ENCODE peak calls at places on chromosomes 3 and 15, in four cellular contexts. N is prostate gland, U is tibial nerve, W is uterus. H is an unnamed sample.

GRCh38 chr3:159894386-159894785 is 94.2 kb upstream of the IL12A start:
- DNase-seq in N (no peak), U (no peak), W (no peak), H (no peak)

GRCh38 chr3:27166888-27167287 is 202.3 kb downstream of the NEK10 start:
- DNase-seq in W (no peak), U (peak), N (no peak), H (no peak)

GRCh38 chr3:136070953-136071949 is 105.7 kb downstream of the PPP2R3A start:
- DNase-seq in U (no peak), N (no peak), W (peak), H (no peak)

GRCh38 chr3:112378989-112379692 is 46.2 kb downstream of the CD200 start:
- DNase-seq in U (no peak), N (peak), W (no peak), H (no peak)

GRCh38 chr15:70051948-70052633 is 45.6 kb downstream of the TLE3 start:
- DNase-seq in N (no peak), W (peak), U (no peak), H (peak)

GRCh38 chr15:52786436-52787122 is 3.6 kb downstream of the ONECUT1 start:
- DNase-seq in U (no peak), W (no peak), N (no peak), H (no peak)

GRCh38 chr3:100030346-100030745 is 84.0 kb downstream of the FILIP1L start:
- DNase-seq in W (no peak), N (no peak), U (no peak), H (no peak)

GRCh38 chr15:23648920-23649515 is 1.4 kb upstream of the MAGEL2 start:
- DNase-seq in U (peak), W (peak), N (peak), H (no peak)

GRCh38 chr3:116339441-116340028 is 105.8 kb downstream of the LSAMP start:
- DNase-seq in W (no peak), U (no peak), N (peak), H (peak)

DNA sequence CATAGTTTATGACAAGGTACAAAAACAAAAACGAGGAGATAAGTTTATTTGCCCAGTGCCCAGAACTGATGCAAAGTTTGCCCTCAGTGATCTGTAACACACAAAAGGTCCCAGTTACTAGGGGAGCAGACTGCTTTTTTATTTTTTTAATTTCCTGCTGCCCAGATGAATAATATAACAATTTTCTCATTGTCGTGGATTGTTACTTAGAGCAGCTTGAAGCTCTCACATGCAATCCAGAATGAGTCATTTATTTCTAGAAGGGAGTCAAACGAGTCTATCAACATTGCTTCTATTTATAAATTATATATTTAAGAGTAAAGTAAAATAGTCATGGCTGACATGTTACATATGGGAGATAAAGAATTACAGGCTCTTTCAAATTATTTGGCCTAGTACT is 41.3 kb downstream of the MEIS2 start:
- DNase-seq in W (no peak), N (no peak), U (no peak), H (no peak)
- H3K27ac ChIP-seq in W (peak), N (no peak), U (no peak), H (peak)

DNA sequence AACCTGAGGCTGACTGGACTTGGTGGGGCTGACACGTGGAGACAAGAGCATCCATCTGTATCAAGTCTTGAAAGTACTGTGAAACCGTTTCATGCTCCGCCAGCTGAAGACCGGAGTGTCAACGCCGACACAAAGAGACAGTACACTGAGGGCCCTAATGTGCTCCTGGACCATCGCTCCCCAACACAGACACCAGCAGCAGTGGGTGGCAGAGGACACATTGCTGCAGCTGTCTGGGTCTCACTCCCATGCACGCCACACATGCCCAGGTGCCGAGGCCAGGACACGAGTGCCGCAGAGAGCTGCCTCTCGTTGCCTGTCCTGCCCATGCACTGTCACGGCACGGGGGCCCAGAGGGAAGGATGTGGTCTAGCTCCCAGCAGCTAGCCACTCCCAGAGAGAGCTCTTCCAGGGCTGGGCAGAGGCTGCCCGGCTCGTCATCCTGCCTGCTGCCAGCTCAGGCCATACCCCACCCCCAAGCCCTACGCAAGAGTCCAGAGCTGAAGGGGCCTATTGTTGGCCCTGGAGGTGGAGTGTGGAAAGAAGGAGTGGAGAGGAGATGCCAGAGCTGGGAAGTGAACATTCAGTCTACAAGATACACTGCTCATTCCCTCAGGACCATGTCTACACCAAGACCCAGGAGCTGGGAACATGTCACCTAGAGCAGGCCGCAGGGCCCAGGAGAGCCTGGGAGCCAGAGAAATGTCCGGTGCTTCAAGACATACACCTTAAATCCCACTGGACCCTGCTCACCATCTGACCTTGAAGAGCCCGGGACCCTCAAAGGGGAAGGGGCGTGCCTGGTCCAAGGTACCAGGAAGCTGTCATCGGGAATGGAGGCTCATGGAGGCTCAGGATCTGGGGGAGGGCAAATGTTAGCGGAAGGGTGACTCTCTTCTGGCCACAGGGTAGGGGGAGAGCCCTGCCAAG is 7.7 kb downstream of the TNK2 start:
- DNase-seq in W (no peak), U (peak), N (no peak), H (peak)
- TF ChIP-seq POLR2A in W (no peak), U (peak), N (peak), H (no peak)

GRCh38 chr3:71133874-71134273 is 449.7 kb downstream of the FOXP1 start:
- DNase-seq in N (no peak), U (no peak), W (no peak), H (no peak)
- H3K27ac ChIP-seq in N (peak), U (no peak), W (no peak), H (peak)

GRCh38 chr15:58864602-58865419 is 68.7 kb downstream of the SLTM start:
- DNase-seq in W (no peak), N (peak), U (no peak), H (no peak)

GRCh38 chr15:58862326-58862725 is 71.2 kb downstream of the SLTM start:
- DNase-seq in W (no peak), N (no peak), U (no peak), H (no peak)

GRCh38 chr15:58870451-58870850 is 63.0 kb downstream of the SLTM start:
- DNase-seq in U (no peak), W (no peak), N (no peak), H (no peak)

GRCh38 chr15:58867926-58868325 is 65.6 kb downstream of the SLTM start:
- DNase-seq in W (no peak), N (no peak), U (no peak), H (no peak)

GRCh38 chr15:58865420-58865880 is 68.0 kb downstream of the SLTM start:
- DNase-seq in N (peak), W (no peak), U (no peak), H (no peak)
- TF ChIP-seq POLR2A in N (no peak), W (no peak), U (no peak), H (no peak)

GRCh38 chr3:187802928-187803259 is 57.6 kb upstream of the BCL6 start:
- DNase-seq in W (no peak), N (no peak), U (no peak), H (no peak)

GRCh38 chr3:187804120-187805106 is 59.1 kb upstream of the BCL6 start:
- DNase-seq in N (no peak), U (no peak), W (no peak), H (no peak)

GRCh38 chr3:187809979-187810568 is 64.8 kb upstream of the BCL6 start:
- DNase-seq in N (no peak), U (no peak), W (no peak), H (no peak)

GRCh38 chr3:187808466-187809291 is 63.4 kb upstream of the BCL6 start:
- DNase-seq in U (no peak), W (no peak), N (peak), H (no peak)

DNA sequence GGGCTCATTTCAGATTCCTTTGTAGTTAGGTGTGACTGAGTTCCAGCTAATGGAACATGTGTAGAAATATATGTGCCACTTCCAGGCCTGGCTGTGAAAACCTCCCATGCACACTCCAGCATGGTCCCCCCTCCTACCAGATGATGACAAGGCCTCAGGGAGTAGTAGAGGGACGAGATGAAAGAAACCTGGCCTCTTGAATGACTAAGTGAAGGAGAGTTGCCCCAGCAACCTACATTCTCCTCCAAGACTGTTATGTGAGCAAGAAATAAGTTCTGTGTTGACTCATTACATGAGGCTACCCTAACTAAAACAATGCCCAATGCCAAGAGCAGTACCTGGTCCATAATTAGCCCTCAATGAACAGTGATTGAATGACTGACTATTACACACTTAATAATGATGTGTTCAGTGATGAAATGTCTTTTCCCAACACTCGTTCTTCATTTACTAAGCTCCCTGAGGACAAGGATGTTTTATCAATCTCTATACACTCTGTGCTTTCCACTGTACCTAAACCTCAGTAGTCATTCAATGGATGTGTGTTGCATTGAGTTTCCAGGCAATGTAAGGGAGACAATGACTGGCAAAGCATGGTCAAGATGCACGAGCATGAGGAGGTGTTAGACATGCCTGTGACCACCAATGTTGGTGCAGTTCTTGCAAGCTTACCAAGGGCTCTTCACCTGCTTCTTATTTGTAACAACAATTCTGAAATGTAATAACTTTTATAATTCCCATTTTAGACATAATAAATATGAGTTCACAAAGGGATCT is 62.0 kb upstream of the BCL6 start:
- DNase-seq in U (no peak), N (no peak), W (no peak), H (no peak)
- H3K27ac ChIP-seq in U (no peak), N (peak), W (no peak), H (no peak)

H was measured in sigmoid colon.